ENCODE peak calls at places on chromosomes 4 and X, in four cellular contexts. E is CD8-positive, alpha-beta T cell; L is heart left ventricle; J is uterus. P is an unnamed sample. For H3K4me1, the result is how much of the 10 kb centered on the place peaks cover.

GRCh38 chr4:189090174-189090814 is 850.4 kb upstream of the FRG1 start:
- DNase-seq in L (no peak), J (no peak), E (no peak), P (peak)

GRCh38 chrX:38156838-38157237 is 63.8 kb downstream of the SRPX start:
- DNase-seq in J (no peak), E (no peak), L (no peak), P (no peak)

GRCh38 chrX:2185341-2186082 is 315.3 kb downstream of the DHRSX start:
- DNase-seq in J (no peak), E (no peak), L (no peak), P (no peak)

GRCh38 chr4:30837131-30837539 is 117.0 kb downstream of the PCDH7 start:
- DNase-seq in J (no peak), L (no peak), E (no peak), P (no peak)

GRCh38 chr4:153790962-153791551 is 2.2 kb upstream of the SFRP2 start:
- DNase-seq in E (no peak), J (no peak), L (peak), P (no peak)

GRCh38 chrX:41759817-41760216 is 35.8 kb downstream of the GPR82 start:
- DNase-seq in J (no peak), E (no peak), L (no peak), P (peak)

GRCh38 chr4:177155454-177155853 is 154.2 kb upstream of the NEIL3 start:
- DNase-seq in E (no peak), J (no peak), L (no peak), P (no peak)

GRCh38 chrX:153578200-153578835 is 20.6 kb downstream of the CCNQ start:
- DNase-seq in J (no peak), E (no peak), L (no peak), P (no peak)

GRCh38 chr4:114132830-114133229 is 153.4 kb upstream of the ARSJ start:
- DNase-seq in E (no peak), J (no peak), L (no peak), P (no peak)

GRCh38 chrX:4830880-4831557 is 1117.6 kb upstream of the PRKX start:
- DNase-seq in L (no peak), E (no peak), J (no peak), P (no peak)

GRCh38 chr4:21363701-21364100 is 584.9 kb downstream of the KCNIP4 start:
- DNase-seq in E (no peak), L (no peak), J (no peak), P (no peak)

GRCh38 chrX:153883163-153883843 is 2.7 kb downstream of the L1CAM start:
- DNase-seq in J (no peak), L (peak), E (no peak), P (no peak)

GRCh38 chr4:169619518-169619957 is 840 bp upstream of the CLCN3 start:
- DNase-seq in L (no peak), E (peak), J (peak), P (no peak)

GRCh38 chr4:1081689-1082040 is 31.7 kb downstream of the RNF212 start:
- DNase-seq in E (no peak), L (no peak), J (no peak), P (no peak)

GRCh38 chr4:8687083-8687482 is 94.5 kb downstream of the CPZ start:
- DNase-seq in J (no peak), E (no peak), L (no peak), P (no peak)

GRCh38 chr4:76895619-76896018 is 2.3 kb downstream of the SOWAHB start:
- DNase-seq in E (no peak), L (no peak), J (no peak), P (no peak)

GRCh38 chr4:108636246-108636645 is 14.2 kb upstream of the OSTC start:
- DNase-seq in E (no peak), J (no peak), L (no peak), P (no peak)

GRCh38 chr4:5722328-5722727 is 11.3 kb downstream of the EVC start:
- DNase-seq in J (no peak), L (no peak), E (no peak), P (no peak)

GRCh38 chr4:104447346-104447745 is 47.3 kb downstream of the CXXC4 start:
- DNase-seq in E (no peak), L (no peak), J (no peak), P (no peak)

GRCh38 chrX:69264134-69264533 is 98.9 kb upstream of the PJA1 start:
- DNase-seq in J (no peak), L (no peak), E (no peak), P (peak)

GRCh38 chr4:79134767-79135166 is 191.1 kb downstream of the NAA11 start:
- DNase-seq in E (no peak), L (no peak), J (no peak), P (no peak)

GRCh38 chr4:55834086-55834795 is 14.7 kb downstream of the EXOC1L start:
- DNase-seq in E (no peak), J (no peak), L (no peak), P (no peak)

GRCh38 chr4:108001540-108001939 is 11.9 kb downstream of the HADH start:
- DNase-seq in L (no peak), J (no peak), E (no peak), P (no peak)

GRCh38 chr4:14265651-14266050 is 638.1 kb upstream of the BOD1L1 start:
- DNase-seq in E (no peak), J (no peak), L (no peak), P (no peak)
- H3K4me3 ChIP-seq in E (no peak), J (no peak), L (no peak), P (no peak)

DNA sequence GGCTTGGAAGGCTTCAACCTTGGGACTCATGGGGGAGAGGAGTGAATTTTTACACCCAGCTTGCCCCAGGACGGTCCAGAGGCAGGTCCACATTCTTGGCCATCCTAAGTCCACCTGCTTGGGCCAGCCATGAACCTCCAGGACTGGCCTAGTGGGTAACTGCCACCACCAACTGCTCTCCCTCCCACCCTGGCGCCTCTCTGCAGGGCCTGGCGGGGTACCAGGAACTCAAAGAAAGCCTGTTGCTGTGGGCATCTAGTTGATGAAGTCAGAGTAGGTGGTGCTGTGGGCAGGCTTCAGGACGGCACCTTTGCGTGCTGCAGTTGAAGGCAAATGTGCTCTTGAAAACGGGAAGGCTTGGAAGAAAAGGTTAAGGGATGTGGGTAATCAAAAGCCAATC is 12.0 kb downstream of the BCOR start:
- DNase-seq in L (no peak), J (no peak), E (no peak), P (no peak)
- H3K4me1 ChIP-seq in L (half or more), J (under half), E (half or more), P (under half)

DNA sequence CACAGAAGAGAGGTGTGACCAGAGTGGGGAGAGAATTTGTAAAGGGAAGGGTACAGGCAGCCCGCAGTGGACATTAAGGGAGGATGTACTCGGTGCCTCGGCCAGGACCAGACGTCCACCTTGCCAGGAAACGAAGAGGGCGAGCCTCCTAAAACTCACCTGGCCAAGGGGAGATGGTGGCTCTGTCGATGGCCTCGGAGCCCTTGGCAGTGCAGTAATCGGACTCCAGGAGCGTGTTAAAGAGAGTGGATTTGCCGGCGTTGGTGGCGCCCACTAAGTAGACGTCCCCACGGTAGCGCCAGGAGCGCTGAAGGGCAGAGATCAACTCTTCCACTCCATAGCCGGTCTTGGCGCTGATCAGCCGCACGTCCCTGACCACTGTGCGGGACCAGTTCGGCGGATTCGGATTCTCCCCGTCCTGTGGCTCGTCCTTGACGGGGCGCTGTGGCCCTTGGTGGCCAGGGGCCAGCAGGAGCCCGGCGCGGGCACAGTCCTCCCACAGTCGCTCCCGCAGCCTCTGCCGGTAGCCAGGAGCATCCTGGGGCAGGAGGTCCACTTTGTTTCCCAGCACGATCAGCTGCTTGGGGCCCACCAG is 1.0 kb downstream of the NOA1 start:
- DNase-seq in J (no peak), L (no peak), E (no peak), P (no peak)
- H3K27ac ChIP-seq in J (no peak), L (peak), E (peak), P (no peak)

GRCh38 chr4:130648570-130648969 is 1552.6 kb downstream of the C4orf33 start:
- DNase-seq in J (no peak), L (no peak), E (no peak), P (no peak)

DNA sequence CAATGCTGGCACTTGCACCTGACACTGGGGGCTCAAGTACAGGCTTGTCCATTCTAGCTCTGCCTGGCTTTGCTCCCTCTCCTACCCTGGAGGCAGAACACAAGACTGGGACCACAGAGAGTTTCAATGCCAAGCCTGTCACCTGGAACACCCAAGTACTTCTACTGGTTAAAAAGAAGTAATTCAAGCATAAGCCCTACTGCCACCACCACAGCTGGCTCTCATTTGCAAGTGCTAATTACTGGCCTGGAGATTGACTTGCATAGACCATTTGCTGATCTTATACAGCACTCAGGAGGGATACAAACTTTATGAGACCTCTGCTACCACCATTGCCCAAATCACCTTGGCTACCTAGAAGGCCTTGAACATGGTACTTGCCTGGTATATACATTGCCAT is 1550.9 kb downstream of the C4orf33 start:
- DNase-seq in E (no peak), J (no peak), L (no peak), P (no peak)
- H3K4me3 ChIP-seq in E (no peak), J (no peak), L (no peak), P (no peak)

GRCh38 chrX:13662537-13662841 is 9.5 kb downstream of the TCEANC start:
- DNase-seq in E (no peak), J (peak), L (no peak), P (no peak)
- H3K4me1 ChIP-seq in E (under half), J (under half), L (under half), P (under half)

DNA sequence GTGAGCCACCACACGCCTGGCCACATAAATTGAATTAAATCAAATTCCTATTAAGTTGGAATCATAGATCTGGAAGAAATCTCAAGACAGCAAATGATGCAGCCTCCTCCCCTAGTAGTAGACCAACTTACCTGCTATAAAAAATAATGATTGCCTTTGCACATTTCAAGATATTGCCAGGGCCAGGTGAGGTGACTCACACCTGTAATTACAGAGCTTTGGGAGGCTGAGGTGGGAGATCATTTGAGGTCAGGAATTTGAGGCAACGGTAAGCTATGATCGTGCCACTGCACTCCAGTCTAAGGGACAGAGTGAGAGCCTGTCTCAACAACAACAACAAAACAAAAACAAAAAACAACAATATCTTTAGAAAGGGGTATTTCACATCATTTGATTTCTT is 17.0 kb upstream of the WWC2 start:
- DNase-seq in L (no peak), J (no peak), E (no peak), P (no peak)
- H3K27ac ChIP-seq in L (no peak), J (peak), E (no peak), P (no peak)

GRCh38 chr4:3521621-3522325 is 10.4 kb downstream of the LRPAP1 start:
- DNase-seq in J (peak), E (no peak), L (no peak), P (no peak)

GRCh38 chr4:3520276-3520675 is 11.9 kb downstream of the LRPAP1 start:
- DNase-seq in E (no peak), J (no peak), L (no peak), P (no peak)

GRCh38 chr4:3522326-3522640 is 9.9 kb downstream of the LRPAP1 start:
- DNase-seq in L (no peak), E (no peak), J (peak), P (no peak)

GRCh38 chr4:3519468-3520264 is 12.6 kb downstream of the LRPAP1 start:
- DNase-seq in E (no peak), L (no peak), J (no peak), P (no peak)

GRCh38 chr4:3520796-3521600 is 11.2 kb downstream of the LRPAP1 start:
- DNase-seq in J (peak), E (no peak), L (peak), P (no peak)
- H3K4me3 ChIP-seq in J (no peak), E (no peak), L (no peak), P (no peak)

GRCh38 chr4:6802626-6803025 is 20.1 kb downstream of the KIAA0232 start:
- DNase-seq in L (no peak), E (no peak), J (no peak), P (no peak)

GRCh38 chr4:6803246-6803645 is 20.7 kb downstream of the KIAA0232 start:
- DNase-seq in L (no peak), J (no peak), E (no peak), P (no peak)

GRCh38 chr4:6799091-6799490 is 16.6 kb downstream of the KIAA0232 start:
- DNase-seq in L (no peak), J (no peak), E (no peak), P (no peak)

GRCh38 chr4:6804082-6804752 is 21.7 kb downstream of the KIAA0232 start:
- DNase-seq in L (no peak), J (no peak), E (no peak), P (no peak)

GRCh38 chr4:6802050-6802449 is 19.5 kb downstream of the KIAA0232 start:
- DNase-seq in J (no peak), L (no peak), E (no peak), P (no peak)
- H3K4me1 ChIP-seq in J (under half), L (under half), E (under half), P (under half)